ENCODE peak calls at places on chromosomes 11 and 22, in ten cellular contexts. One of them, this sample, is unnamed.

GRCh38 chr11:9264381-9265210 is 554 bp downstream of the DENND5A start:
- DNase-seq in mesenchymal stem cell: peak; percentile 91
- DNase-seq in esophagus squamous epithelium: peak; percentile 7
- DNase-seq in tibial nerve: peak; percentile 33
- DNase-seq in CD8-positive, alpha-beta T cell: peak; percentile 32
- DNase-seq in uterus: peak; percentile 63
- DNase-seq in cardiac muscle cell: peak; percentile 56
- DNase-seq in body of pancreas: peak; percentile 76
- DNase-seq in kidney: peak; percentile 84
- DNase-seq in transverse colon: peak; percentile 43
- DNase-seq in this sample: peak; percentile 43

GRCh38 chr11:60783911-60784310 is 1.2 kb upstream of the MS4A10 start:
- DNase-seq in uterus: no peak
- DNase-seq in tibial nerve: no peak
- DNase-seq in body of pancreas: no peak
- DNase-seq in kidney: peak; percentile 10
- DNase-seq in transverse colon: no peak
- DNase-seq in esophagus squamous epithelium: no peak
- DNase-seq in CD8-positive, alpha-beta T cell: no peak
- DNase-seq in cardiac muscle cell: no peak
- DNase-seq in mesenchymal stem cell: no peak
- DNase-seq in this sample: no peak

GRCh38 chr11:113131036-113131775 is 170.0 kb downstream of the NCAM1 start:
- DNase-seq in tibial nerve: no peak
- DNase-seq in esophagus squamous epithelium: no peak
- DNase-seq in transverse colon: no peak
- DNase-seq in mesenchymal stem cell: no peak
- DNase-seq in body of pancreas: no peak
- DNase-seq in uterus: no peak
- DNase-seq in cardiac muscle cell: no peak
- DNase-seq in kidney: no peak
- DNase-seq in CD8-positive, alpha-beta T cell: no peak
- DNase-seq in this sample: no peak

GRCh38 chr11:68269414-68270081 is 2.2 kb downstream of the C11orf24 start:
- DNase-seq in tibial nerve: no peak
- DNase-seq in kidney: no peak
- DNase-seq in transverse colon: no peak
- DNase-seq in CD8-positive, alpha-beta T cell: no peak
- DNase-seq in body of pancreas: no peak
- DNase-seq in mesenchymal stem cell: peak; percentile 90
- DNase-seq in uterus: peak; percentile 35
- DNase-seq in cardiac muscle cell: no peak
- DNase-seq in esophagus squamous epithelium: no peak
- DNase-seq in this sample: no peak

GRCh38 chr22:36257948-36258674 is 5.2 kb downstream of the APOL1 start:
- DNase-seq in cardiac muscle cell: no peak
- DNase-seq in kidney: peak; percentile 67
- DNase-seq in tibial nerve: no peak
- DNase-seq in esophagus squamous epithelium: no peak
- DNase-seq in CD8-positive, alpha-beta T cell: no peak
- DNase-seq in mesenchymal stem cell: no peak
- DNase-seq in uterus: no peak
- DNase-seq in body of pancreas: no peak
- DNase-seq in transverse colon: no peak
- DNase-seq in this sample: no peak

GRCh38 chr11:129257512-129257911 is 65.4 kb upstream of the ARHGAP32 start:
- DNase-seq in CD8-positive, alpha-beta T cell: no peak
- DNase-seq in esophagus squamous epithelium: no peak
- DNase-seq in kidney: no peak
- DNase-seq in mesenchymal stem cell: no peak
- DNase-seq in tibial nerve: no peak
- DNase-seq in uterus: no peak
- DNase-seq in body of pancreas: no peak
- DNase-seq in cardiac muscle cell: no peak
- DNase-seq in transverse colon: no peak
- DNase-seq in this sample: no peak

GRCh38 chr22:25942989-25943411 is 201.0 kb downstream of the MYO18B start:
- DNase-seq in tibial nerve: peak; percentile 31
- DNase-seq in body of pancreas: peak; percentile 53
- DNase-seq in kidney: no peak
- DNase-seq in esophagus squamous epithelium: no peak
- DNase-seq in cardiac muscle cell: no peak
- DNase-seq in transverse colon: no peak
- DNase-seq in mesenchymal stem cell: no peak
- DNase-seq in uterus: no peak
- DNase-seq in CD8-positive, alpha-beta T cell: no peak
- DNase-seq in this sample: no peak

GRCh38 chr11:134908583-134908982 is 496.5 kb upstream of the B3GAT1 start:
- DNase-seq in kidney: no peak
- DNase-seq in transverse colon: no peak
- DNase-seq in body of pancreas: no peak
- DNase-seq in uterus: no peak
- DNase-seq in CD8-positive, alpha-beta T cell: no peak
- DNase-seq in esophagus squamous epithelium: no peak
- DNase-seq in cardiac muscle cell: no peak
- DNase-seq in tibial nerve: no peak
- DNase-seq in mesenchymal stem cell: no peak
- DNase-seq in this sample: no peak

GRCh38 chr11:123546515-123546914 is 107.9 kb downstream of the SCN3B start:
- DNase-seq in esophagus squamous epithelium: no peak
- DNase-seq in kidney: no peak
- DNase-seq in tibial nerve: no peak
- DNase-seq in transverse colon: no peak
- DNase-seq in cardiac muscle cell: no peak
- DNase-seq in mesenchymal stem cell: no peak
- DNase-seq in CD8-positive, alpha-beta T cell: no peak
- DNase-seq in uterus: no peak
- DNase-seq in body of pancreas: no peak
- DNase-seq in this sample: no peak

GRCh38 chr22:47517062-47517461 is 754.6 kb downstream of the TBC1D22A start:
- DNase-seq in mesenchymal stem cell: no peak
- DNase-seq in body of pancreas: no peak
- DNase-seq in transverse colon: no peak
- DNase-seq in kidney: no peak
- DNase-seq in CD8-positive, alpha-beta T cell: no peak
- DNase-seq in tibial nerve: no peak
- DNase-seq in cardiac muscle cell: no peak
- DNase-seq in esophagus squamous epithelium: no peak
- DNase-seq in uterus: no peak
- DNase-seq in this sample: no peak

GRCh38 chr11:2581931-2582435 is 117.8 kb downstream of the KCNQ1OT1 start:
- DNase-seq in transverse colon: peak; percentile 5
- DNase-seq in mesenchymal stem cell: no peak
- DNase-seq in uterus: no peak
- DNase-seq in esophagus squamous epithelium: no peak
- DNase-seq in CD8-positive, alpha-beta T cell: no peak
- DNase-seq in tibial nerve: peak; percentile 4
- DNase-seq in body of pancreas: peak; percentile 1
- DNase-seq in kidney: peak; percentile 54
- DNase-seq in cardiac muscle cell: no peak
- DNase-seq in this sample: no peak

GRCh38 chr11:121929581-121929980 is 186.4 kb downstream of the BLID start:
- DNase-seq in kidney: no peak
- DNase-seq in uterus: peak; percentile 30
- DNase-seq in esophagus squamous epithelium: no peak
- DNase-seq in cardiac muscle cell: peak; percentile 75
- DNase-seq in body of pancreas: peak; percentile 39
- DNase-seq in mesenchymal stem cell: peak; percentile 26
- DNase-seq in tibial nerve: no peak
- DNase-seq in transverse colon: no peak
- DNase-seq in CD8-positive, alpha-beta T cell: no peak
- DNase-seq in this sample: no peak

GRCh38 chr22:45612451-45612901 is 59.2 kb upstream of the ATXN10 start:
- DNase-seq in esophagus squamous epithelium: peak; percentile 6
- DNase-seq in uterus: peak; percentile 50
- DNase-seq in CD8-positive, alpha-beta T cell: peak; percentile 26
- DNase-seq in transverse colon: no peak
- DNase-seq in kidney: peak; percentile 83
- DNase-seq in cardiac muscle cell: no peak
- DNase-seq in tibial nerve: peak; percentile 30
- DNase-seq in body of pancreas: peak; percentile 51
- DNase-seq in mesenchymal stem cell: no peak
- DNase-seq in this sample: no peak

GRCh38 chr11:121451178-121451981 is 734 bp upstream of the SORL1 start:
- DNase-seq in tibial nerve: no peak
- DNase-seq in cardiac muscle cell: no peak
- DNase-seq in body of pancreas: no peak
- DNase-seq in CD8-positive, alpha-beta T cell: peak; percentile 55
- DNase-seq in transverse colon: peak; percentile 90
- DNase-seq in kidney: peak; percentile 80
- DNase-seq in uterus: no peak
- DNase-seq in mesenchymal stem cell: no peak
- DNase-seq in esophagus squamous epithelium: no peak
- DNase-seq in this sample: no peak

GRCh38 chr22:24813861-24814770 is 8.1 kb downstream of the SGSM1 start:
- DNase-seq in uterus: no peak
- DNase-seq in mesenchymal stem cell: no peak
- DNase-seq in tibial nerve: no peak
- DNase-seq in cardiac muscle cell: no peak
- DNase-seq in transverse colon: no peak
- DNase-seq in kidney: no peak
- DNase-seq in esophagus squamous epithelium: no peak
- DNase-seq in body of pancreas: no peak
- DNase-seq in CD8-positive, alpha-beta T cell: no peak
- DNase-seq in this sample: no peak

GRCh38 chr11:134632347-134633119 is 220.5 kb upstream of the B3GAT1 start:
- DNase-seq in transverse colon: no peak
- DNase-seq in CD8-positive, alpha-beta T cell: peak; percentile 2
- DNase-seq in mesenchymal stem cell: no peak
- DNase-seq in esophagus squamous epithelium: no peak
- DNase-seq in body of pancreas: no peak
- DNase-seq in uterus: no peak
- DNase-seq in tibial nerve: no peak
- DNase-seq in cardiac muscle cell: no peak
- DNase-seq in kidney: no peak
- DNase-seq in this sample: no peak

GRCh38 chr11:3959015-3959917 is 103.8 kb downstream of the STIM1 start:
- DNase-seq in body of pancreas: no peak
- DNase-seq in transverse colon: no peak
- DNase-seq in uterus: no peak
- DNase-seq in CD8-positive, alpha-beta T cell: no peak
- DNase-seq in cardiac muscle cell: no peak
- DNase-seq in kidney: no peak
- DNase-seq in mesenchymal stem cell: peak; percentile 41
- DNase-seq in tibial nerve: no peak
- DNase-seq in esophagus squamous epithelium: no peak
- DNase-seq in this sample: no peak

GRCh38 chr11:45095691-45096010 is 50.8 kb upstream of the PRDM11 start:
- DNase-seq in transverse colon: no peak
- DNase-seq in body of pancreas: no peak
- DNase-seq in cardiac muscle cell: no peak
- DNase-seq in kidney: no peak
- DNase-seq in esophagus squamous epithelium: no peak
- DNase-seq in uterus: no peak
- DNase-seq in tibial nerve: no peak
- DNase-seq in CD8-positive, alpha-beta T cell: no peak
- DNase-seq in mesenchymal stem cell: no peak
- DNase-seq in this sample: no peak

GRCh38 chr22:27777128-27777527 is 24.4 kb downstream of the MN1 start:
- DNase-seq in esophagus squamous epithelium: no peak
- DNase-seq in cardiac muscle cell: no peak
- DNase-seq in uterus: no peak
- DNase-seq in body of pancreas: no peak
- DNase-seq in tibial nerve: no peak
- DNase-seq in kidney: no peak
- DNase-seq in mesenchymal stem cell: no peak
- DNase-seq in CD8-positive, alpha-beta T cell: no peak
- DNase-seq in transverse colon: no peak
- DNase-seq in this sample: no peak

GRCh38 chr11:78040691-78041379 is 17.8 kb upstream of the KCTD14 start:
- DNase-seq in body of pancreas: no peak
- DNase-seq in mesenchymal stem cell: no peak
- DNase-seq in CD8-positive, alpha-beta T cell: no peak
- DNase-seq in cardiac muscle cell: no peak
- DNase-seq in esophagus squamous epithelium: no peak
- DNase-seq in transverse colon: no peak
- DNase-seq in uterus: no peak
- DNase-seq in kidney: no peak
- DNase-seq in tibial nerve: no peak
- DNase-seq in this sample: no peak
- H3K4me1 ChIP-seq in body of pancreas: peaks cover 57% of the 10 kb centered on the region
- H3K4me1 ChIP-seq in mesenchymal stem cell: peaks cover 14% of the 10 kb centered on the region
- H3K4me1 ChIP-seq in CD8-positive, alpha-beta T cell: peaks cover 12% of the 10 kb centered on the region
- H3K4me1 ChIP-seq in cardiac muscle cell: peaks cover 1% of the 10 kb centered on the region
- H3K4me1 ChIP-seq in esophagus squamous epithelium: peaks cover 33% of the 10 kb centered on the region
- H3K4me1 ChIP-seq in transverse colon: peaks cover 20% of the 10 kb centered on the region
- H3K4me1 ChIP-seq in uterus: no peaks in the 10 kb centered on the region
- H3K4me1 ChIP-seq in kidney: peaks cover 12% of the 10 kb centered on the region
- H3K4me1 ChIP-seq in tibial nerve: peaks cover 31% of the 10 kb centered on the region
- H3K4me1 ChIP-seq in this sample: peaks cover 10% of the 10 kb centered on the region

DNA sequence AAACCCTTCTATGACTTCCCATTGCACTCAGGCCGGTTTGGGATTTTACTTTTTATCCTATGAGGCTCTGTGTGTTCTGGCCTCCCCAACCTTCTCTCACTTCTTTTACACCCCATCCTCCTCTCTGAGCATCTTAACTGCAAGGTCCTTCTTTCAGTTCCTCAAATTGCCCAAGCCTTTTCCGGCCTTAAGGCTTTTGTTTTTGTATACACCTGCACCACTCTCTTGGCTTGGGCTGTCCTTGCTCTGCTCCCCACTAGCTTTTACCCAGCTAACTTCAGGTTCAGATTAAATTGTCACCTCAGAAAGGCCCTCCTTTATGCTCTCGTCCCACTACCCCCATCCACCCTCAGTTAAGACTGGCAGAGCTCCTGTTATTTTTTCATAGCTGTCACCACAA is 55.5 kb downstream of the FAM83F start:
- DNase-seq in cardiac muscle cell: no peak
- DNase-seq in body of pancreas: no peak
- DNase-seq in kidney: no peak
- DNase-seq in mesenchymal stem cell: no peak
- DNase-seq in tibial nerve: no peak
- DNase-seq in CD8-positive, alpha-beta T cell: no peak
- DNase-seq in esophagus squamous epithelium: no peak
- DNase-seq in transverse colon: peak; percentile 27
- DNase-seq in uterus: no peak
- DNase-seq in this sample: no peak
- H3K27ac ChIP-seq in cardiac muscle cell: no peak overlapping the region
- H3K27ac ChIP-seq in body of pancreas: no peak overlapping the region
- H3K27ac ChIP-seq in kidney: no peak overlapping the region
- H3K27ac ChIP-seq in mesenchymal stem cell: no peak overlapping the region
- H3K27ac ChIP-seq in tibial nerve: peak overlapping the region; percentile 33
- H3K27ac ChIP-seq in CD8-positive, alpha-beta T cell: no peak overlapping the region
- H3K27ac ChIP-seq in esophagus squamous epithelium: no peak overlapping the region
- H3K27ac ChIP-seq in transverse colon: no peak overlapping the region
- H3K27ac ChIP-seq in uterus: no peak overlapping the region
- H3K27ac ChIP-seq in this sample: no peak overlapping the region

GRCh38 chr22:50485221-50486131 is 1.2 kb upstream of the MIOX start:
- DNase-seq in CD8-positive, alpha-beta T cell: no peak
- DNase-seq in cardiac muscle cell: no peak
- DNase-seq in tibial nerve: no peak
- DNase-seq in uterus: no peak
- DNase-seq in esophagus squamous epithelium: no peak
- DNase-seq in mesenchymal stem cell: no peak
- DNase-seq in transverse colon: no peak
- DNase-seq in kidney: peak; percentile 80
- DNase-seq in body of pancreas: peak; percentile 93
- DNase-seq in this sample: no peak
- H3K4me3 ChIP-seq in CD8-positive, alpha-beta T cell: no peak overlapping the region
- H3K4me3 ChIP-seq in cardiac muscle cell: no peak overlapping the region
- H3K4me3 ChIP-seq in tibial nerve: no peak overlapping the region
- H3K4me3 ChIP-seq in uterus: no peak overlapping the region
- H3K4me3 ChIP-seq in esophagus squamous epithelium: no peak overlapping the region
- H3K4me3 ChIP-seq in mesenchymal stem cell: no peak overlapping the region
- H3K4me3 ChIP-seq in transverse colon: no peak overlapping the region
- H3K4me3 ChIP-seq in kidney: no peak overlapping the region
- H3K4me3 ChIP-seq in body of pancreas: no peak overlapping the region
- H3K4me3 ChIP-seq in this sample: no peak overlapping the region

GRCh38 chr22:38220653-38221386 is 19.0 kb downstream of the MAFF start:
- DNase-seq in cardiac muscle cell: no peak
- DNase-seq in mesenchymal stem cell: no peak
- DNase-seq in body of pancreas: no peak
- DNase-seq in kidney: no peak
- DNase-seq in esophagus squamous epithelium: no peak
- DNase-seq in uterus: no peak
- DNase-seq in tibial nerve: no peak
- DNase-seq in CD8-positive, alpha-beta T cell: no peak
- DNase-seq in transverse colon: no peak
- DNase-seq in this sample: no peak
- H3K4me1 ChIP-seq in cardiac muscle cell: peaks cover 6% of the 10 kb centered on the region
- H3K4me1 ChIP-seq in mesenchymal stem cell: peaks cover 55% of the 10 kb centered on the region
- H3K4me1 ChIP-seq in body of pancreas: peaks cover 16% of the 10 kb centered on the region
- H3K4me1 ChIP-seq in kidney: peaks cover 15% of the 10 kb centered on the region
- H3K4me1 ChIP-seq in esophagus squamous epithelium: peaks cover 54% of the 10 kb centered on the region
- H3K4me1 ChIP-seq in uterus: no peaks in the 10 kb centered on the region
- H3K4me1 ChIP-seq in tibial nerve: peaks cover 28% of the 10 kb centered on the region
- H3K4me1 ChIP-seq in CD8-positive, alpha-beta T cell: no peaks in the 10 kb centered on the region
- H3K4me1 ChIP-seq in transverse colon: peaks cover 18% of the 10 kb centered on the region
- H3K4me1 ChIP-seq in this sample: peaks cover 6% of the 10 kb centered on the region

This sample was measured in CD8-positive, alpha-beta memory T cell.